ENCODE peak calls at places on chromosomes 11 and 22, in nine cellular contexts. F is NCI-H187; W is heart left ventricle; L is SK-MEL-5; C is tibial artery; I is CD4-positive, alpha-beta T cell; V is CD8-positive, alpha-beta memory T cell; P is colonic mucosa; A is GM23338. J is an unnamed sample.

GRCh38 chr22:46054091-46054877 is 77.3 kb upstream of the WNT7B start:
- DNase-seq in A (no peak), I (peak), L (peak), F (no peak), P (peak), V (peak), W (peak), C (peak), J (peak)

GRCh38 chr11:68584097-68584496 is 100.2 kb upstream of the GAL start:
- DNase-seq in W (peak), F (no peak), P (peak), C (peak), L (peak), V (peak), A (peak), I (peak), J (peak)

GRCh38 chr22:17348464-17349103 is 20.7 kb upstream of the CECR2 start:
- DNase-seq in F (no peak), P (no peak), V (no peak), I (no peak), L (no peak), C (no peak), A (no peak), W (no peak), J (no peak)

GRCh38 chr11:67435727-67436458 is 1.6 kb downstream of the PTPRCAP start:
- DNase-seq in L (no peak), F (no peak), P (no peak), A (no peak), I (no peak), V (no peak), W (no peak), C (peak), J (no peak)

GRCh38 chr22:46196268-46196667 is 45.9 kb downstream of the PPARA start:
- DNase-seq in F (no peak), I (no peak), P (peak), L (no peak), A (no peak), W (peak), C (no peak), V (no peak), J (peak)

GRCh38 chr11:15965562-15966250 is 390.6 kb downstream of the SOX6 start:
- DNase-seq in F (no peak), I (no peak), V (no peak), W (no peak), A (no peak), P (peak), L (no peak), C (no peak), J (no peak)

GRCh38 chr11:111785076-111785475 is 18.9 kb upstream of the PPP2R1B start:
- DNase-seq in L (no peak), C (no peak), W (no peak), A (no peak), I (no peak), P (no peak), V (no peak), F (no peak), J (no peak)

GRCh38 chr11:33997473-33998347 is 53.8 kb upstream of the CAPRIN1 start:
- DNase-seq in V (no peak), F (no peak), A (no peak), W (no peak), P (no peak), I (no peak), L (peak), C (no peak), J (no peak)

GRCh38 chr11:83272627-83273026 is 13.5 kb downstream of the CCDC90B start:
- DNase-seq in C (no peak), W (no peak), F (no peak), P (no peak), V (no peak), L (no peak), A (no peak), I (no peak), J (no peak)

GRCh38 chr11:66851698-66852465 is 5.0 kb upstream of the LRFN4 start:
- DNase-seq in W (peak), F (no peak), V (no peak), I (no peak), C (peak), P (no peak), L (peak), A (peak), J (no peak)

GRCh38 chr11:15903246-15903645 is 453.1 kb downstream of the SOX6 start:
- DNase-seq in A (no peak), P (no peak), W (no peak), I (no peak), L (no peak), C (no peak), V (no peak), F (no peak), J (no peak)

GRCh38 chr11:74288161-74288560 is 23.3 kb downstream of the P4HA3 start:
- DNase-seq in P (no peak), L (peak), C (no peak), W (no peak), A (no peak), F (no peak), I (no peak), V (no peak), J (no peak)

GRCh38 chr11:63737718-63738117 is 30.9 kb downstream of the ZFTA start:
- DNase-seq in I (no peak), P (no peak), A (no peak), F (no peak), C (no peak), W (no peak), L (peak), V (no peak), J (no peak)

GRCh38 chr11:2103666-2104523 is 35.3 kb downstream of the IGF2 start:
- DNase-seq in V (no peak), A (no peak), L (no peak), P (no peak), C (peak), I (no peak), F (no peak), W (peak), J (no peak)

GRCh38 chr11:122754553-122755322 is 83.6 kb upstream of the CRTAM start:
- DNase-seq in C (no peak), F (no peak), I (no peak), W (no peak), A (peak), V (no peak), P (no peak), L (peak), J (no peak)

GRCh38 chr11:2461253-2462091 is 16.7 kb downstream of the KCNQ1 start:
- DNase-seq in C (peak), A (no peak), L (no peak), V (no peak), I (no peak), W (peak), P (no peak), F (no peak), J (peak)

GRCh38 chr22:36546932-36547331 is 18.0 kb upstream of the EIF3D start:
- DNase-seq in W (no peak), C (no peak), L (no peak), I (no peak), P (no peak), V (no peak), A (no peak), F (no peak), J (no peak)

GRCh38 chr22:45453764-45454163 is 40.3 kb downstream of the RIBC2 start:
- DNase-seq in W (no peak), P (no peak), C (no peak), A (no peak), F (no peak), L (no peak), V (no peak), I (no peak), J (no peak)

GRCh38 chr11:96162816-96163499 is 180.0 kb downstream of the MAML2 start:
- DNase-seq in P (no peak), W (no peak), C (no peak), V (no peak), F (no peak), A (no peak), I (no peak), L (no peak), J (no peak)

GRCh38 chr22:41557401-41558240 is 3.2 kb upstream of the CSDC2 start:
- DNase-seq in C (peak), W (peak), L (peak), F (no peak), A (peak), P (peak), I (no peak), V (no peak), J (peak)

GRCh38 chr11:118789501-118790356 is 1.2 kb downstream of the DDX6 start:
- DNase-seq in V (peak), I (no peak), A (peak), C (peak), W (no peak), P (peak), L (peak), F (no peak), J (no peak)

GRCh38 chr11:9893474-9893873 is 229.6 kb downstream of the SWAP70 start:
- DNase-seq in P (no peak), A (peak), I (no peak), F (no peak), V (no peak), C (no peak), L (no peak), W (no peak), J (no peak)

GRCh38 chr11:47143322-47143721 is 33.4 kb downstream of the ARFGAP2 start:
- DNase-seq in C (no peak), L (no peak), I (no peak), F (no peak), P (no peak), A (no peak), V (no peak), W (no peak), J (no peak)

GRCh38 chr22:22520020-22520656 is at the start of gene ZNF280A:
- DNase-seq in L (peak), W (no peak), C (no peak), P (no peak), F (no peak), I (no peak), V (no peak), A (peak), J (no peak)

GRCh38 chr11:122853971-122854446 is 15.7 kb downstream of the CRTAM start:
- DNase-seq in I (no peak), A (peak), F (peak), C (no peak), W (no peak), P (peak), L (peak), V (peak), J (no peak)

GRCh38 chr11:72222907-72223614 is 1.5 kb upstream of the INPPL1 start:
- DNase-seq in A (peak), P (peak), L (peak), W (peak), V (peak), I (peak), C (peak), F (peak), J (peak)

GRCh38 chr11:16297332-16297731 is 59.0 kb downstream of the SOX6 start:
- DNase-seq in C (no peak), L (peak), F (no peak), P (no peak), V (no peak), I (no peak), W (no peak), A (no peak), J (no peak)

GRCh38 chr11:87236368-87236767 is 198.6 kb downstream of the TMEM135 start:
- DNase-seq in C (no peak), I (no peak), W (no peak), P (no peak), F (no peak), A (no peak), V (no peak), L (no peak), J (no peak)

GRCh38 chr11:107370390-107370789 is 87.2 kb downstream of the CWF19L2 start:
- DNase-seq in C (no peak), P (no peak), A (no peak), L (no peak), V (no peak), I (no peak), F (no peak), W (no peak), J (no peak)

GRCh38 chr11:123054301-123055065 is 7.5 kb downstream of the HSPA8 start:
- DNase-seq in L (peak), A (peak), I (no peak), C (no peak), F (peak), W (no peak), P (no peak), V (no peak), J (no peak)

GRCh38 chr11:7546324-7546791 is 32.6 kb downstream of the PPFIBP2 start:
- DNase-seq in I (no peak), C (no peak), P (no peak), F (no peak), L (no peak), A (no peak), V (no peak), W (no peak), J (no peak)

J was measured in Right ventricle myocardium superior.